ENCODE peak calls at places on chromosomes 2 and 18, in ten cellular contexts. L is mucosa of gallbladder; G is activated T-helper 1 cell treated with anti-CD3 and anti-CD28 coated beads, Interleukin-2, amount 50 U/mL, for 16 hours; F is cardiac muscle cell; D is CD8-positive, alpha-beta memory T cell; E is Calu3; N is activated naive CD4-positive, alpha-beta T cell treated with anti-CD3 and anti-CD28 coated beads for 36 hours; Q is activated T-cell treated with anti-CD3 and anti-CD28 coated beads, Interleukin-2, amount 50 U/mL, for 4 hours; S is stimulated activated CD4-positive, alpha-beta T cell treated with anti-CD3 and anti-CD28 coated beads, Interleukin-2, amount 100 ng/mL, for 48 hours; V is CD8-positive, alpha-beta T cell. A is an unnamed sample.

GRCh38 chr2:216626875-216627245 is 6.4 kb upstream of the IGFBP2 start:
- DNase-seq in L (no peak), G (no peak), F (no peak), D (no peak), E (no peak), N (no peak), Q (no peak), S (no peak), V (no peak), A (no peak)

GRCh38 chr18:5425721-5426120 is 118.1 kb downstream of the EPB41L3 start:
- DNase-seq in L (no peak), G (no peak), F (no peak), D (no peak), E (no peak), N (no peak), Q (no peak), S (no peak), V (no peak), A (peak)

GRCh38 chr2:209901187-209901586 is 101.3 kb upstream of the RPE start:
- DNase-seq in L (no peak), G (no peak), F (no peak), D (no peak), E (no peak), N (no peak), Q (no peak), S (no peak), V (no peak), A (no peak)

GRCh38 chr2:29837925-29838324 is 83.5 kb downstream of the ALK start:
- DNase-seq in L (no peak), G (no peak), F (no peak), D (no peak), E (no peak), N (no peak), Q (no peak), S (no peak), V (no peak), A (no peak)

GRCh38 chr2:160299540-160299939 is 99.5 kb upstream of the ITGB6 start:
- DNase-seq in L (no peak), G (no peak), F (no peak), D (no peak), E (no peak), N (peak), Q (no peak), S (no peak), V (no peak), A (no peak)

GRCh38 chr2:218834685-218835084 is 3.1 kb upstream of the PRKAG3 start:
- DNase-seq in L (no peak), G (no peak), F (no peak), D (no peak), E (peak), N (no peak), Q (no peak), S (no peak), V (no peak), A (no peak)

GRCh38 chr2:173657996-173658717 is 303.5 kb downstream of the CDCA7 start:
- DNase-seq in L (no peak), G (no peak), F (no peak), D (no peak), E (peak), N (no peak), Q (no peak), S (no peak), V (no peak), A (no peak)

GRCh38 chr2:27493948-27494283 is 1.1 kb downstream of the FNDC4 start:
- DNase-seq in L (no peak), G (no peak), F (no peak), D (no peak), E (no peak), N (no peak), Q (no peak), S (no peak), V (no peak), A (no peak)

GRCh38 chr2:57515366-57515765 is 531.2 kb upstream of the VRK2 start:
- DNase-seq in L (no peak), G (no peak), F (no peak), D (no peak), E (no peak), N (no peak), Q (no peak), S (no peak), V (no peak), A (no peak)

GRCh38 chr2:3940661-3941060 is 237.3 kb downstream of the DCDC2C start:
- DNase-seq in L (no peak), G (no peak), F (peak), D (no peak), E (no peak), N (no peak), Q (no peak), S (no peak), V (no peak), A (no peak)

GRCh38 chr2:37635359-37636208 is 35.9 kb downstream of the CDC42EP3 start:
- DNase-seq in L (peak), G (no peak), F (no peak), D (peak), E (no peak), N (peak), Q (peak), S (peak), V (peak), A (peak)

GRCh38 chr18:2827076-2827475 is 19.7 kb upstream of the EMILIN2 start:
- DNase-seq in L (no peak), G (no peak), F (no peak), D (no peak), E (no peak), N (no peak), Q (no peak), S (no peak), V (no peak), A (no peak)

GRCh38 chr2:219112651-219113338 is 47.8 kb downstream of the NHEJ1 start:
- DNase-seq in L (no peak), G (no peak), F (no peak), D (no peak), E (no peak), N (no peak), Q (no peak), S (no peak), V (no peak), A (no peak)

GRCh38 chr2:209638346-209638745 is 133.3 kb upstream of the UNC80 start:
- DNase-seq in L (no peak), G (no peak), F (no peak), D (no peak), E (no peak), N (peak), Q (no peak), S (no peak), V (no peak), A (no peak)

GRCh38 chr2:216317831-216318230 is 54.5 kb downstream of the MARCHF4 start:
- DNase-seq in L (no peak), G (no peak), F (no peak), D (no peak), E (no peak), N (no peak), Q (no peak), S (no peak), V (no peak), A (no peak)

A was measured in small intestine.